ENCODE peak calls at places on chromosomes 3 and 15, in ten cellular contexts. H is stomach; S is GM06990; K is CD4-positive, alpha-beta T cell; N is Panc1; A is Calu3; B is endodermal cell; Z is glutamatergic neuron; V is A549; T is fibroblast of mammary gland. M is an unnamed sample.

GRCh38 chr3:177528306-177529070 is 331.2 kb upstream of the TBL1XR1 start:
- DNase-seq in A (no peak), H (no peak), N (no peak), V (no peak), B (no peak), S (no peak), T (no peak), K (no peak), Z (no peak), M (no peak)

GRCh38 chr3:61858054-61858453 is 296.7 kb downstream of the PTPRG start:
- DNase-seq in N (no peak), Z (no peak), V (no peak), K (no peak), B (no peak), H (no peak), A (no peak), T (peak), S (no peak), M (no peak)

GRCh38 chr3:125358923-125359322 is 16.2 kb downstream of the ZNF148 start:
- DNase-seq in N (no peak), A (no peak), K (no peak), T (no peak), S (no peak), B (no peak), V (no peak), H (no peak), Z (no peak), M (no peak)

GRCh38 chr3:195104340-195104739 is 166.6 kb downstream of the XXYLT1 start:
- DNase-seq in V (no peak), Z (no peak), A (no peak), B (no peak), N (no peak), S (no peak), H (no peak), T (no peak), K (no peak), M (no peak)

GRCh38 chr3:115876860-115877646 is 253.7 kb downstream of the GAP43 start:
- DNase-seq in Z (no peak), B (no peak), K (no peak), N (no peak), A (no peak), T (no peak), S (no peak), H (no peak), V (no peak), M (no peak)

GRCh38 chr3:17038900-17039545 is 154.3 kb downstream of the PLCL2 start:
- DNase-seq in Z (no peak), B (no peak), S (no peak), A (peak), V (no peak), T (no peak), K (no peak), H (no peak), N (no peak), M (no peak)

GRCh38 chr15:60795889-60796288 is 316.9 kb upstream of the ICE2 start:
- DNase-seq in N (no peak), H (no peak), T (no peak), Z (no peak), K (no peak), B (no peak), S (peak), V (no peak), A (no peak), M (peak)

GRCh38 chr3:115498421-115498820 is 124.9 kb upstream of the GAP43 start:
- DNase-seq in T (no peak), Z (no peak), S (no peak), V (no peak), B (no peak), A (no peak), H (no peak), N (no peak), K (no peak), M (no peak)

GRCh38 chr15:77874071-77874470 is 203.4 kb downstream of the TBC1D2B start:
- DNase-seq in S (no peak), H (no peak), A (no peak), V (no peak), T (no peak), Z (peak), N (no peak), K (no peak), B (no peak), M (no peak)

GRCh38 chr15:101185770-101186169 is 66.1 kb downstream of the CHSY1 start:
- DNase-seq in H (no peak), S (no peak), K (no peak), V (no peak), B (no peak), Z (no peak), T (no peak), N (no peak), A (no peak), M (no peak)

GRCh38 chr15:73931441-73931840 is 5.2 kb downstream of the LOXL1 start:
- DNase-seq in B (no peak), K (no peak), H (no peak), Z (no peak), N (no peak), A (no peak), V (no peak), S (no peak), T (no peak), M (no peak)

GRCh38 chr3:177294221-177294620 is 96.9 kb upstream of the TBL1XR1 start:
- DNase-seq in S (no peak), Z (no peak), V (no peak), B (no peak), T (peak), A (peak), N (no peak), K (no peak), H (peak), M (no peak)

GRCh38 chr3:45937206-45938042 is 5.8 kb upstream of the CXCR6 start:
- DNase-seq in H (no peak), T (no peak), N (no peak), A (no peak), B (peak), K (no peak), Z (no peak), S (no peak), V (no peak), M (no peak)

GRCh38 chr15:63538876-63539275 is 34.5 kb downstream of the USP3 start:
- DNase-seq in B (no peak), K (no peak), V (no peak), T (no peak), N (no peak), Z (no peak), S (no peak), H (no peak), A (no peak), M (no peak)

GRCh38 chr3:162605651-162606204 is 1109.1 kb downstream of the OTOL1 start:
- DNase-seq in T (no peak), H (no peak), Z (no peak), A (no peak), V (no peak), B (no peak), S (no peak), K (no peak), N (no peak), M (no peak)

GRCh38 chr3:169143471-169143870 is 520.0 kb downstream of the MECOM start:
- DNase-seq in A (no peak), B (no peak), T (no peak), S (no peak), K (no peak), H (no peak), Z (no peak), N (no peak), V (no peak), M (no peak)

GRCh38 chr15:54722342-54722986 is 474.3 kb downstream of the RSL24D1 start:
- DNase-seq in Z (no peak), T (no peak), H (no peak), N (no peak), K (no peak), S (no peak), V (no peak), A (no peak), B (no peak), M (no peak)

GRCh38 chr15:69719527-69719926 is 266.9 kb downstream of the RPLP1 start:
- DNase-seq in S (no peak), A (no peak), H (peak), T (no peak), Z (no peak), N (no peak), B (no peak), K (peak), V (no peak), M (peak)

GRCh38 chr3:123188058-123188457 is 13.7 kb upstream of the SEC22A start:
- DNase-seq in B (no peak), A (no peak), T (peak), Z (no peak), H (no peak), K (no peak), S (no peak), V (no peak), N (no peak), M (no peak)

GRCh38 chr3:35216501-35217266 is 422.6 kb upstream of the ARPP21 start:
- DNase-seq in Z (no peak), B (no peak), K (no peak), V (no peak), A (no peak), H (no peak), S (no peak), T (no peak), N (no peak), M (no peak)

GRCh38 chr3:31053299-31053698 is 158.8 kb upstream of the GADL1 start:
- DNase-seq in S (no peak), K (no peak), H (no peak), N (no peak), T (no peak), V (no peak), B (no peak), Z (no peak), A (no peak), M (no peak)

GRCh38 chr15:40358492-40359353 is 704 bp downstream of the DISP2 start:
- DNase-seq in S (no peak), B (no peak), V (no peak), H (no peak), Z (peak), K (no peak), T (no peak), A (peak), N (no peak), M (no peak)

GRCh38 chr15:73391128-73391864 is 22.5 kb upstream of the HCN4 start:
- DNase-seq in N (no peak), A (no peak), Z (no peak), K (no peak), V (no peak), H (no peak), T (peak), S (no peak), B (no peak), M (no peak)

GRCh38 chr3:185325946-185326791 is 36.8 kb upstream of the MAP3K13 start:
- DNase-seq in Z (no peak), H (peak), S (no peak), N (no peak), V (no peak), B (no peak), T (no peak), K (no peak), A (peak), M (no peak)

GRCh38 chr3:175198991-175199390 is 339.9 kb downstream of the NAALADL2 start:
- DNase-seq in A (no peak), K (no peak), H (no peak), T (no peak), V (no peak), B (no peak), Z (no peak), N (no peak), S (no peak), M (no peak)

GRCh38 chr3:171383206-171384018 is 76.8 kb downstream of the TNIK start:
- DNase-seq in B (no peak), K (no peak), S (no peak), A (no peak), Z (no peak), V (no peak), H (no peak), T (peak), N (no peak), M (no peak)

GRCh38 chr15:31551323-31551722 is 224.7 kb downstream of the KLF13 start:
- DNase-seq in Z (no peak), T (no peak), H (no peak), V (no peak), S (no peak), A (no peak), K (no peak), B (no peak), N (no peak), M (no peak)

GRCh38 chr3:58059349-58060321 is 51.4 kb downstream of the FLNB start:
- DNase-seq in N (no peak), S (no peak), V (peak), B (no peak), H (peak), A (no peak), K (no peak), Z (no peak), T (peak), M (no peak)

GRCh38 chr15:100623301-100623700 is 20.9 kb downstream of the ASB7 start:
- DNase-seq in B (no peak), H (no peak), K (no peak), N (no peak), A (no peak), Z (no peak), S (no peak), V (no peak), T (peak), M (no peak)

GRCh38 chr3:13716540-13717221 is 163.2 kb downstream of the WNT7A start:
- DNase-seq in K (no peak), T (no peak), N (no peak), Z (no peak), H (peak), B (peak), V (no peak), S (no peak), A (no peak), M (peak)

GRCh38 chr3:148021400-148021799 is 612.2 kb downstream of the ZIC1 start:
- DNase-seq in K (no peak), T (no peak), S (no peak), V (peak), A (no peak), H (no peak), Z (no peak), B (no peak), N (no peak), M (no peak)

GRCh38 chr3:95184038-95184437 is 1121.2 kb downstream of the NSUN3 start:
- DNase-seq in A (no peak), Z (no peak), B (peak), K (no peak), T (no peak), S (no peak), V (no peak), H (no peak), N (no peak), M (no peak)

GRCh38 chr15:82647835-82648256 is 683 bp upstream of the CPEB1 start:
- DNase-seq in H (no peak), A (peak), S (peak), V (no peak), Z (peak), T (no peak), K (no peak), N (no peak), B (peak), M (peak)

GRCh38 chr3:155065537-155065936 is 14.6 kb upstream of the MME start:
- DNase-seq in A (no peak), H (no peak), N (peak), K (no peak), B (no peak), V (no peak), Z (no peak), T (peak), S (no peak), M (no peak)

GRCh38 chr3:111859061-111859973 is at the start of gene PHLDB2:
- DNase-seq in H (peak), B (peak), K (peak), V (peak), N (no peak), Z (peak), T (peak), A (peak), S (peak), M (peak)
- TF ChIP-seq CTCF in H (no peak), B (peak), K (no peak), V (no peak), N (no peak), Z (no peak), T (no peak), A (no peak), S (no peak), M (no peak)

GRCh38 chr3:180085122-180085710 is 48.5 kb upstream of the PEX5L start:
- DNase-seq in V (peak), B (no peak), A (no peak), Z (no peak), K (no peak), S (no peak), T (no peak), N (no peak), H (no peak), M (no peak)
- TF ChIP-seq CTCF in V (no peak), B (no peak), A (no peak), Z (no peak), K (no peak), S (peak), T (no peak), N (peak), H (no peak), M (no peak)

DNA sequence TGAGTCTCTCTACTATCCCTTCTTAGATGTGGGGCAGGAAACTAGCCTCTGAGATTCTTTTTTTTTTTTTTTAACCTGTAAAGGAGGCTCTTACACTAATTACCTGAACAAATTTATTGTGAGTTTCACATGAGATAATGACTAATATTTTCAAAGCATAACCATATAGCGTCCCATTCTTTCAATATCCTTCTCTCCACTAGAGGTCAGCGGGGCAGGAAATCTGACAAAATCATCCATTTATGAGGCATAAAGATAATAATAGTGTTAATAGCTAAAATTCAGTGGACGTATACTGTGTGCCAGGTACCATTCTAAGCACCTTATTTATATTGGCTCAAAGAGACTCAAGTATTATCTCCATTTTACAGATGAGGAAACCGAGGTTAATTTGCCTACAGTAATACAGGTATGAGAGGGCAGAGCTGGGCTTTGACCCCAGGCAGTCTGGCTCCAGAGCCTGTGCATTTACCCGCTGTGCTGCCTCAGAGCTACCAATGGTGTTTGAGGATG is 16.3 kb upstream of the SMAD6 start:
- DNase-seq in N (no peak), V (no peak), B (peak), A (no peak), Z (no peak), S (no peak), K (no peak), T (peak), H (no peak), M (no peak)
- TF ChIP-seq CTCF in N (peak), V (peak), B (peak), A (no peak), Z (peak), S (peak), K (peak), T (peak), H (no peak), M (no peak)

DNA sequence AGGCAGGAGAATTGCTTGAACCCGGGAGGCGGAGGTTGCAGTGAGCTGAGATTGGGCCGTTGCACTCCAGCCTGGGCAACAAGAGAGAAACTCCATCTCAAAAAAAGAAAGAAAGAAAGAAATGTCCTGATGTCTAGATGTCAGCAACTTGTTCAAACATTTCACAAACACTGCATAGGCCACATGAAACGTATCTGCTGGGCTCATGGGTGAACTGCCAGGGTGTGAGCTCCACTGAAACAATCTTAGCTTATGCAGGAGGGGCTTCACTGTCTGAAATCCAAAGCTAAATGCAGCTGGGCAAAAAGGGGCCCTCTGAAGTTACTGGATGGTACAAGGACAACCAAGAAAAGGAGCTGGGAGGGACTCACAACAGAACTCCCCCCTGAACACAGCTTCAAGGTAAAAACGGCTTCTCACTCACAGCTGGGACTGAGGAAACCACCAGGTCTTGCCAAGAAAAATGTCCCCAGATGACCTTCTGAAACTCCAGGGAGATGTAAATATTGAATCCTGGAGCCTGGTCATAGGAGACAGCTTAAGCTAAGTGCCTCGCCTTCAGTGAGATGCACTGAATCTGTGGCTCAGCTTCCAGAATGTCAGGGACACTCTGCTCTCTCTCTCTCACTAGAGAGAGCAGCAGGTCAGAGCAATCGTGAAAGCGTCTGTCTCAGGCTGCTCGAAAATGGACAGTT is 31.9 kb downstream of the SEC61A1 start:
- DNase-seq in K (no peak), N (no peak), B (no peak), T (peak), A (no peak), S (no peak), Z (no peak), V (peak), H (no peak), M (no peak)
- TF ChIP-seq CTCF in K (no peak), N (no peak), B (no peak), T (no peak), A (no peak), S (no peak), Z (no peak), V (no peak), H (no peak), M (no peak)

DNA sequence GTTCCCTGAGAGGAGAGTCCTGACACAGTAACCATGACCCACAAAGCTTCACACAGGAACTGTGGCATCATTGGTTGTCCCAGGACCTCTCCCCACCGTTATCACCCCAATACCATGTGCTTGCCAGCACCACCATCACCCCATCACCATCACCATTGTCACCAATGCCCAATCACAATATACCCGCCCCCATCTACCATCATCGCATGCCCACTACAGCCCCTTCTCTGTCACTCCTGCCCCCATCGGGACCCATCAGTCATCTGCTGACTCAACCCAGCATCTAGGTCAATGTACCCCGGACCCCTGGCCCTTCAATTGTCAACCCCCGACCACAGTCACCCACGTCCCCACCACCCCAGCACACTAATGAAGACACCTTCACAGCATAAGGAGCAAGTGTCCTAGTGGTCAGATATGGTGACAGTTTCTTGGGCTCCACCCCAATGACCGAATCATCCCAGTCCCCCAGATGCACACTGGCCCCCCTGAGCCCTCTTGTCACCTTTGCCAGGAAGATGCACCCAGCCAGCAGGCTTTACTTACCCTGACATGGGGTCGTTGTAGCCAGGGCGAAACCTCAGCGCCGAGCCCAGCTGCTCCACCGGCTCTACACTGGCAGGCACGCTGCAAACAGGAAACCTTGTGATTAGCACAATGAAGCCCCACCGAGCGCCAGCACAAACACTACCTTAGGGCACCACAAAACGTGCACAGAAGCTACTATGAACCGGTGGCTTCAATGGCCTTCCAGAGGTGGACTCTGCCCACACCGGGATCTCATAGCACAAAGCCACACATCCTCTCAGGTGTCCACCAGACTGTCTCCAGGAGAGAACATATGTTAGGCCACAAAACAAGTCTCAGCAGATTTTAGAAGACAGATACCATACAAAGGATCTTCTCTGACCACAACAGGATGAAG is 25.1 kb downstream of the SHISA5 start:
- DNase-seq in A (no peak), H (no peak), V (no peak), B (peak), Z (no peak), K (peak), T (no peak), N (no peak), S (peak), M (peak)
- TF ChIP-seq CTCF in A (no peak), H (no peak), V (no peak), B (no peak), Z (no peak), K (no peak), T (no peak), N (no peak), S (no peak), M (no peak)

M was measured in GM10248.